ENCODE peak calls at places on chromosomes 13 and 19, in four cellular contexts. H is H1, D is K562, S is GM12878. O is an unnamed sample.

GRCh38 chr19:47615714-47616113 is 6.8 kb downstream of the BICRA start:
- DNase-seq in H (no peak), D (no peak), S (no peak), O (no peak)

GRCh38 chr13:77062097-77062496 is 35.1 kb upstream of the FBXL3 start:
- DNase-seq in D (no peak), H (no peak), S (no peak), O (no peak)

GRCh38 chr13:35979378-35979911 is 151.7 kb downstream of the DCLK1 start:
- DNase-seq in D (no peak), S (no peak), H (no peak), O (no peak)

GRCh38 chr13:66635526-66635925 is 594.6 kb downstream of the PCDH9 start:
- DNase-seq in D (no peak), H (no peak), S (no peak), O (no peak)

GRCh38 chr19:13766095-13766481 is 1.8 kb downstream of the MRI1 start:
- DNase-seq in S (no peak), H (no peak), D (no peak), O (no peak)

GRCh38 chr19:11273989-11274388 is 11.7 kb upstream of the DOCK6 start:
- DNase-seq in S (no peak), D (no peak), H (no peak), O (no peak)

GRCh38 chr19:33767898-33768413 is 28.7 kb upstream of the KCTD15 start:
- DNase-seq in H (peak), D (peak), S (no peak), O (no peak)

GRCh38 chr19:16027528-16027927 is 48.8 kb upstream of the TPM4 start:
- DNase-seq in S (no peak), H (no peak), D (no peak), O (no peak)

GRCh38 chr13:89163081-89163480 is 1491.9 kb downstream of the SLITRK5 start:
- DNase-seq in D (no peak), S (no peak), H (no peak), O (peak)

GRCh38 chr19:54095136-54095858 is 5.3 kb downstream of the OSCAR start:
- DNase-seq in D (peak), H (no peak), S (no peak), O (no peak)

GRCh38 chr13:90933097-90933826 is 414.2 kb upstream of the MIR17HG start:
- DNase-seq in H (no peak), D (no peak), S (no peak), O (no peak)

GRCh38 chr13:48873598-48873997 is 102.1 kb upstream of the FNDC3A start:
- DNase-seq in H (no peak), D (no peak), S (no peak), O (no peak)

GRCh38 chr13:62014299-62014698 is 598.6 kb upstream of the PCDH20 start:
- DNase-seq in H (no peak), S (no peak), D (no peak), O (peak)

GRCh38 chr13:99916366-99917103 is 55.0 kb downstream of the ZIC5 start:
- DNase-seq in H (no peak), S (peak), D (peak), O (peak)

GRCh38 chr13:21328836-21329477 is 130.1 kb downstream of the ZDHHC20 start:
- DNase-seq in D (no peak), H (no peak), S (no peak), O (no peak)

GRCh38 chr19:38655148-38655824 is 7.8 kb downstream of the ACTN4 start:
- DNase-seq in S (no peak), H (no peak), D (no peak), O (no peak)

GRCh38 chr13:103471896-103472295 is 405.7 kb upstream of the SLC10A2 start:
- DNase-seq in H (no peak), S (no peak), D (no peak), O (no peak)

GRCh38 chr19:13095934-13096890 is 6.4 kb downstream of the LYL1 start:
- DNase-seq in D (peak), S (no peak), H (peak), O (peak)

GRCh38 chr13:39875111-39875510 is 219.6 kb downstream of the COG6 start:
- DNase-seq in H (no peak), S (no peak), D (no peak), O (no peak)

GRCh38 chr13:46173656-46174055 is 8.3 kb downstream of the LCP1 start:
- DNase-seq in S (no peak), H (no peak), D (no peak), O (no peak)

GRCh38 chr13:75226092-75226491 is 255.9 kb downstream of the TBC1D4 start:
- DNase-seq in S (no peak), D (peak), H (peak), O (no peak)

GRCh38 chr19:13256918-13257317 is 106.7 kb downstream of the IER2 start:
- DNase-seq in D (no peak), S (no peak), H (no peak), O (no peak)

GRCh38 chr13:48942131-48942530 is 33.6 kb upstream of the FNDC3A start:
- DNase-seq in H (no peak), D (no peak), S (no peak), O (no peak)

GRCh38 chr19:42351079-42351735 is 25.8 kb downstream of the MEGF8 start:
- DNase-seq in S (no peak), D (no peak), H (no peak), O (no peak)

GRCh38 chr13:49214917-49215376 is 5.2 kb upstream of the MLNR start:
- DNase-seq in D (no peak), H (peak), S (no peak), O (no peak)

GRCh38 chr19:15525291-15525690 is 17.0 kb downstream of the CYP4F22 start:
- DNase-seq in D (no peak), H (no peak), S (no peak), O (no peak)

GRCh38 chr13:49441312-49441711 is 2.6 kb downstream of the CAB39L start:
- DNase-seq in D (no peak), S (no peak), H (no peak), O (no peak)

GRCh38 chr13:24110011-24110410 is 50.5 kb upstream of the SPATA13 start:
- DNase-seq in D (no peak), H (no peak), S (no peak), O (no peak)

GRCh38 chr13:52405369-52405766 is 604 bp downstream of the THSD1 start:
- DNase-seq in H (no peak), S (no peak), D (no peak), O (peak)

GRCh38 chr19:33872445-33873320 is 76.0 kb downstream of the KCTD15 start:
- DNase-seq in H (no peak), S (no peak), D (no peak), O (no peak)

GRCh38 chr19:56905616-56906015 is 65.1 kb upstream of the PEG3 start:
- DNase-seq in S (no peak), H (no peak), D (no peak), O (no peak)

GRCh38 chr13:113599396-113599795 is 14.8 kb downstream of the TFDP1 start:
- DNase-seq in D (no peak), H (no peak), S (no peak), O (no peak)

GRCh38 chr13:92530364-92530763 is 696.2 kb upstream of the GPC6 start:
- DNase-seq in S (no peak), D (no peak), H (no peak), O (no peak)

GRCh38 chr13:91216928-91217700 is 130.4 kb upstream of the MIR17HG start:
- DNase-seq in D (no peak), S (no peak), H (no peak), O (no peak)

GRCh38 chr13:44713793-44714469 is 137.8 kb upstream of the TSC22D1 start:
- DNase-seq in S (no peak), H (no peak), D (no peak), O (no peak)

GRCh38 chr13:23794267-23795161 is 94.7 kb downstream of the MIPEP start:
- DNase-seq in S (peak), H (no peak), D (no peak), O (no peak)

GRCh38 chr13:44750618-44751017 is 174.5 kb upstream of the TSC22D1 start:
- DNase-seq in D (no peak), H (no peak), S (no peak), O (no peak)

GRCh38 chr19:35822579-35822978 is 9.9 kb upstream of the PRODH2 start:
- DNase-seq in D (peak), S (no peak), H (no peak), O (no peak)

DNA sequence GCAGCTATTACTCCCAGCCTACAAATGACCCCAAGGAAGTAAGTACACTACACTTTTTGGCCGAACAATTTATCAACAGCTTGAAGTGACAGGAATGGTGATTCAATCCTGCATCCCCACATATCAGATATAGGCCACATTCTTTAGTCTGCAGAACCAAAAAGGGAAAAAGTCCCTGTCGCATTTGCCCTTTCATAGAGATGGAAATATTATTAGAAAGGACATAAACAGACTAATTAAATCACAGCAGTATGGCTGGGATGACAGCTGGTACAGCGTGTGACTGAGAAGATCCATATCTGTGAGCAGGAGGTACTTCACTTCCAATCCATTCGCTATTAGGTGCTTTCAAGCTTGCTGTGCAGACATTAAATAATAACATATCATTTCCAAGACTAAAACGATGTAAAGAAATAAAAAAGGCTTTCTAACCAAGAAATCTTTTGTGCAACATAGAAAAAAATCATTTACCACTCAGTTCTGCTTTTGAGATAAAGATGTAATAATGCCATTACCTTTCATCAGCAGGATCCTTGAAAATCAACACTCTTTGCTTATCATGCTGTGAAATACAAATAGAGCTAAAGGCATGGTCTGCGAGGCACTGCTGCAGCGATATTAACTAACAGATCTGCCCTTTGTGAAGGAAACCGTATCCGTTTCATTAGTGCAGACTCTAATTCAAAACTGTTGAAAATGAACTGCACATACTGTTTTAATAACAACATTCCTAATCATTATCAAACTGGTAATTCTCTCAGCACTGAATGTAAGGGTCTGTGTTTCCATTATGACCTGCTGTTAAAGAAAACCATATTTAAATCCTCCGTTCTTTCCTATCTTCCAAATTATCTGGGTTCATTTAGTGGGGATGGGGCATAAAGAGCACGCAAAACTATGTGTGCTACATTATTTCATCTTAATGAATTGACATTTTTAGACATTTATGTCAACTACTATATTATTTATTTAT is 245.6 kb downstream of the DACH1 start:
- DNase-seq in S (no peak), D (no peak), H (no peak), O (peak)
- TF ChIP-seq NRF1 in S (no peak), D (no peak), H (no peak), O (no peak)

GRCh38 chr19:9566729-9567128 is 17.6 kb downstream of the ZNF121 start:
- DNase-seq in S (no peak), H (no peak), D (no peak), O (no peak)
- TF ChIP-seq POLR2AphosphoS5 in S (no peak), H (no peak), D (no peak), O (no peak)

GRCh38 chr19:4866595-4867424 is 657 bp downstream of the PLIN3 start:
- DNase-seq in H (peak), S (no peak), D (peak), O (peak)

GRCh38 chr19:4867534-4868285 is at the start of gene PLIN3:
- DNase-seq in S (peak), D (peak), H (peak), O (peak)

GRCh38 chr19:4868286-4868834 is 893 bp upstream of the PLIN3 start:
- DNase-seq in H (no peak), S (no peak), D (peak), O (no peak)

GRCh38 chr19:4871711-4872110 is 4.2 kb upstream of the PLIN3 start:
- DNase-seq in S (no peak), D (no peak), H (no peak), O (no peak)

GRCh38 chr19:4870025-4870700 is 2.7 kb upstream of the PLIN3 start:
- DNase-seq in S (no peak), H (no peak), D (peak), O (no peak)
- TF ChIP-seq CHD2 in S (no peak), H (no peak), D (no peak), O (no peak)

GRCh38 chr13:79995334-79995733 is 345.6 kb downstream of the SPRY2 start:
- DNase-seq in D (no peak), H (no peak), S (no peak), O (no peak)
- TF ChIP-seq NRF1 in D (no peak), H (no peak), S (no peak), O (no peak)

DNA sequence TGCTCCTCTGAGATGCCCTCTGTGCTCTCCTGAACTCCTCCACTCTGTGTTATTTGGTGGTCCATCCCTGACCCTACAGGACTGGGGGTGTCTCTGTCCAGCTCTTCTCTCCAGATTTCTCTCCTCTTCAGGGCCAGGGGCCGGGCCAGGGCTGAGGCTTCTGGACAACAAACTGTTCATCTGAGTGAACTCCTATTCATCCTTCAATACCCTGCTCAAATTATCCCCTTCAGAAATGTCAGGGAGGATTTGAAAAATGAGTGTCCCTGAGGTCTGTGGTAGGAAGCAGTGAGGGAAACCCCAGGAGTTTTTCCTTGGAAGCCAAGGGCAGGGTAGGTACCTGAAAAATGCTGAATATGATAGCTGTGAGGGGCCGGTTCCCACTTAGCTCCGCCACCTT is 7.6 kb downstream of the PDE4C start:
- DNase-seq in S (no peak), D (no peak), H (no peak), O (no peak)
- TF ChIP-seq POLR2AphosphoS5 in S (no peak), D (no peak), H (no peak), O (no peak)

DNA sequence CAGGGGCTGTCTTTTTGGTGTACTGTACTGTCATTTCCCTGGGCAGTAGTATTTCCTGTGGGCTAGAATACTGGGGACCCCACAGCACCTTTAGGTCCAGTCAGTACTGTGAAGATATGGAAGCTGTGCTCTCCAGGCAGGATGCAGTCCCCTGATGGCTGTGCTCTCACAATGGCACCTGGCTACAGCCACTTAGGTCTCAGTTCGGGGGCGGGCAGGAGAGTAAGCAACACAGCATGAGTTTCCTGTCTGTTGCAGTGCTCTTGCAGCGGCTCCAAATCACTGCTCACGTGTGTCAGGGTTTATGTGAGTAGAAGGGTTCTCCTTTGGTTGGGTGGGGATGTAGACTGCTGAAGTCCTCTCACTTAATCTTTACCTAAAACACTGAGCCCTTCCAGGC is 810.4 kb downstream of the DACH1 start:
- DNase-seq in H (no peak), D (no peak), S (no peak), O (no peak)
- TF ChIP-seq CHD2 in H (no peak), D (no peak), S (no peak), O (no peak)

DNA sequence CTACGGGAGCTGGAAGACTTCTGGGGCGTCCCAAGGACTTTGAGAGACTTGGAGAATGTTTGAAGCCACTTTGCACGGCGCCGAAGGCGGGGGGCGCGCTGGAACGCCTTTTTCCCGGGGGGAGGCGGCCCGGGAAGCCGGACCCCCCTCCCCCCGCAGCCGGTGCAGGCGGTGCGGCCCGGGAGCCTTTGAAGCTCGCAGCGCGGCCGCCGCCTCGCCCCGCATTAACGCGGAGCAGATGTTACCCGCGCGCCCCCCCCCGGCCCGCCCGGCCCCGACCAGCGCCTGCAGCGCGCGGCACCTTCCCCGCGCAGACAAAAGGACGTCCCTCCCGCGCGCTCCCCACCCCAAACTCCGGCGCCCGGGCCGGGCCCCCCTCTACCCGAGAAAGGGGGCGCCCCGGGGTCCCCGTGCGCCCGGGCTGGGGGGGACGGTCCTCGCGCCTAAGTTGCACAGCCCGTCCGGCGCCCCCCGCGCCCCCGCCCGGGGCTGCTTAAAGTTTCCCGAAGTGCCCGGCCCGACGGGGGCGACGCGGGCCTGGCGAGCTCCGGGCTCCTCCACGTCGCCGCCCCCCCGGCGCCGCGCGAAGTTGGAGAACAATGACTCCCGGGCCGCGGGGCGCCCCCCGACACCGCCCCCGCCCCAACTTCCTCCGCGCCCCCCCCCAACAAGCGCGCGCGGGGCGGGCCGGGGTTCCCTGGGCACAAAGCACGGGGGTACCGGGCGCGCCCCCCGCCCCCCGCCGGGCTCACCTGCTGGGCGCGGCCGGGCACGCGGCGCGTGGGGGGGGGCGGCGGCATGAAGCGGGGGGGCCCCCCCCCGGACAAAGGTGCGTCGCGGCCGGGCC is 644 bp downstream of the TCF3 start:
- DNase-seq in S (no peak), H (no peak), D (peak), O (peak)
- TF ChIP-seq NRF1 in S (no peak), H (no peak), D (peak), O (no peak)

GRCh38 chr19:50368649-50369570 is 3.5 kb upstream of the NAPSA start:
- DNase-seq in H (peak), S (peak), D (peak), O (peak)
- TF ChIP-seq POLR2AphosphoS5 in H (no peak), S (peak), D (no peak), O (no peak)

DNA sequence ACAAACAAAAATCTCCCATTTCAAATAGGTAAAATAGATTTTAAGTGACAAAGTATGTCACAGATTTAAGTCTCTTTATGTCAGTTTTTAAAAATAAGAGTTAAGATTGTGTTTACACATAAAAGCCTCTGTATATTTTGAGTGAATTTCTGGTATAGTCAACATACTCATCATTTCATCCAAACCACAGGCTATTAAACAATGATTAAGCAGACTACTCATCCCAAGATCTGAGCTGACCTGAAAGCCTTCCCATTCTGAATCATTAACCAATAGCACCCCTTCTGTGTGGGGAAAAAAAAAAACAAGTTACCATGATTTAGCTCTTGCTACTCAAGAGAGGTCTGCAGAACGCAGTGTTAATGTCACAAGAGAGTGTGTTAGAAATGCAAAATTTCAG is 284.4 kb upstream of the NBEA start:
- DNase-seq in D (no peak), H (no peak), S (no peak), O (no peak)
- TF ChIP-seq CHD2 in D (no peak), H (no peak), S (no peak), O (no peak)

O was measured in SK-N-SH.